ENCODE peak calls at places on chromosomes 12 and 14, in nine cellular contexts. One of them, this sample, is unnamed.
A peak's percentile ranks its signal among the peaks of the same experiment; 100 is the strongest.

GRCh38 chr14:94748667-94749347 is 21.1 kb downstream of the GSC start:
- DNase-seq in activated CD4-positive, alpha-beta T cell treated with anti-CD3 and anti-CD28 coated beads for 48 hours: peak; percentile 48
- DNase-seq in lower leg skin: no peak
- DNase-seq in NCI-H69: peak; percentile 48
- DNase-seq in BE2C: peak; percentile 41
- DNase-seq in H54: no peak
- DNase-seq in GF-D8: no peak
- DNase-seq in EH: peak; percentile 3
- DNase-seq in EL: peak; percentile 15
- DNase-seq in this sample: peak; percentile 33

GRCh38 chr14:74792249-74793039 is 29.3 kb downstream of the YLPM1 start:
- DNase-seq in NCI-H69: no peak
- DNase-seq in EL: peak; percentile 23
- DNase-seq in GF-D8: no peak
- DNase-seq in lower leg skin: no peak
- DNase-seq in BE2C: no peak
- DNase-seq in activated CD4-positive, alpha-beta T cell treated with anti-CD3 and anti-CD28 coated beads for 48 hours: no peak
- DNase-seq in H54: no peak
- DNase-seq in EH: peak; percentile 40
- DNase-seq in this sample: no peak

GRCh38 chr14:91912035-91912434 is 35.5 kb downstream of the FBLN5 start:
- DNase-seq in EL: no peak
- DNase-seq in H54: no peak
- DNase-seq in lower leg skin: no peak
- DNase-seq in activated CD4-positive, alpha-beta T cell treated with anti-CD3 and anti-CD28 coated beads for 48 hours: no peak
- DNase-seq in EH: no peak
- DNase-seq in BE2C: no peak
- DNase-seq in GF-D8: no peak
- DNase-seq in NCI-H69: no peak
- DNase-seq in this sample: no peak

GRCh38 chr14:102690509-102691286 is 86.6 kb upstream of the TRAF3 start:
- DNase-seq in GF-D8: peak; percentile 57
- DNase-seq in EL: no peak
- DNase-seq in activated CD4-positive, alpha-beta T cell treated with anti-CD3 and anti-CD28 coated beads for 48 hours: no peak
- DNase-seq in lower leg skin: no peak
- DNase-seq in H54: no peak
- DNase-seq in EH: no peak
- DNase-seq in NCI-H69: no peak
- DNase-seq in BE2C: no peak
- DNase-seq in this sample: no peak

GRCh38 chr14:100238419-100239199 is at the start of gene YY1:
- DNase-seq in lower leg skin: peak; percentile 98
- DNase-seq in BE2C: peak; percentile 100
- DNase-seq in GF-D8: peak; percentile 77
- DNase-seq in H54: peak; percentile 96
- DNase-seq in EL: peak; percentile 98
- DNase-seq in NCI-H69: peak; percentile 100
- DNase-seq in EH: peak; percentile 98
- DNase-seq in activated CD4-positive, alpha-beta T cell treated with anti-CD3 and anti-CD28 coated beads for 48 hours: peak; percentile 100
- DNase-seq in this sample: peak; percentile 99

GRCh38 chr14:87108726-87109125 is 884.3 kb downstream of the GALC start:
- DNase-seq in H54: no peak
- DNase-seq in lower leg skin: no peak
- DNase-seq in NCI-H69: no peak
- DNase-seq in BE2C: no peak
- DNase-seq in EH: peak; percentile 43
- DNase-seq in EL: peak; percentile 49
- DNase-seq in GF-D8: no peak
- DNase-seq in activated CD4-positive, alpha-beta T cell treated with anti-CD3 and anti-CD28 coated beads for 48 hours: no peak
- DNase-seq in this sample: no peak

GRCh38 chr12:121925361-121925725 is 7.0 kb downstream of the CFAP251 start:
- DNase-seq in lower leg skin: no peak
- DNase-seq in NCI-H69: no peak
- DNase-seq in GF-D8: no peak
- DNase-seq in EL: peak; percentile 73
- DNase-seq in activated CD4-positive, alpha-beta T cell treated with anti-CD3 and anti-CD28 coated beads for 48 hours: no peak
- DNase-seq in H54: no peak
- DNase-seq in BE2C: no peak
- DNase-seq in EH: peak; percentile 88
- DNase-seq in this sample: no peak

GRCh38 chr12:11885261-11886038 is 185.3 kb upstream of the BCL2L14 start:
- DNase-seq in lower leg skin: no peak
- DNase-seq in NCI-H69: peak; percentile 92
- DNase-seq in EL: peak; percentile 85
- DNase-seq in BE2C: no peak
- DNase-seq in activated CD4-positive, alpha-beta T cell treated with anti-CD3 and anti-CD28 coated beads for 48 hours: no peak
- DNase-seq in EH: peak; percentile 90
- DNase-seq in H54: peak; percentile 20
- DNase-seq in GF-D8: no peak
- DNase-seq in this sample: no peak

GRCh38 chr14:77203611-77204456 is 22.2 kb downstream of the TMEM63C start:
- DNase-seq in activated CD4-positive, alpha-beta T cell treated with anti-CD3 and anti-CD28 coated beads for 48 hours: no peak
- DNase-seq in EH: no peak
- DNase-seq in H54: no peak
- DNase-seq in BE2C: peak; percentile 38
- DNase-seq in NCI-H69: peak; percentile 95
- DNase-seq in EL: no peak
- DNase-seq in lower leg skin: no peak
- DNase-seq in GF-D8: no peak
- DNase-seq in this sample: no peak

GRCh38 chr14:90168425-90169105 is 87.8 kb upstream of the PSMC1 start:
- DNase-seq in H54: no peak
- DNase-seq in BE2C: no peak
- DNase-seq in lower leg skin: no peak
- DNase-seq in GF-D8: no peak
- DNase-seq in EL: peak; percentile 68
- DNase-seq in activated CD4-positive, alpha-beta T cell treated with anti-CD3 and anti-CD28 coated beads for 48 hours: no peak
- DNase-seq in NCI-H69: no peak
- DNase-seq in EH: peak; percentile 75
- DNase-seq in this sample: no peak

GRCh38 chr12:103956515-103957027 is 9.1 kb upstream of the TDG start:
- DNase-seq in EL: no peak
- DNase-seq in EH: no peak
- DNase-seq in activated CD4-positive, alpha-beta T cell treated with anti-CD3 and anti-CD28 coated beads for 48 hours: peak; percentile 26
- DNase-seq in GF-D8: no peak
- DNase-seq in H54: peak; percentile 30
- DNase-seq in NCI-H69: no peak
- DNase-seq in lower leg skin: no peak
- DNase-seq in BE2C: no peak
- DNase-seq in this sample: no peak

GRCh38 chr12:6039894-6040601 is 84.4 kb downstream of the VWF start:
- DNase-seq in H54: peak; percentile 76
- DNase-seq in lower leg skin: peak; percentile 55
- DNase-seq in GF-D8: no peak
- DNase-seq in EH: peak; percentile 76
- DNase-seq in EL: peak; percentile 70
- DNase-seq in BE2C: peak; percentile 72
- DNase-seq in NCI-H69: peak; percentile 72
- DNase-seq in activated CD4-positive, alpha-beta T cell treated with anti-CD3 and anti-CD28 coated beads for 48 hours: peak; percentile 64
- DNase-seq in this sample: peak; percentile 58

GRCh38 chr12:32671930-32672785 is 6.9 kb upstream of the DNM1L start:
- DNase-seq in GF-D8: peak; percentile 31
- DNase-seq in EH: peak; percentile 86
- DNase-seq in NCI-H69: peak; percentile 88
- DNase-seq in BE2C: peak; percentile 65
- DNase-seq in EL: peak; percentile 74
- DNase-seq in H54: peak; percentile 21
- DNase-seq in activated CD4-positive, alpha-beta T cell treated with anti-CD3 and anti-CD28 coated beads for 48 hours: no peak
- DNase-seq in lower leg skin: peak; percentile 57
- DNase-seq in this sample: no peak

GRCh38 chr12:27180862-27181261 is 63.2 kb upstream of the STK38L start:
- DNase-seq in GF-D8: no peak
- DNase-seq in lower leg skin: no peak
- DNase-seq in activated CD4-positive, alpha-beta T cell treated with anti-CD3 and anti-CD28 coated beads for 48 hours: no peak
- DNase-seq in H54: no peak
- DNase-seq in BE2C: no peak
- DNase-seq in EL: no peak
- DNase-seq in NCI-H69: no peak
- DNase-seq in EH: peak; percentile 77
- DNase-seq in this sample: no peak

GRCh38 chr12:104219908-104220404 is 4.4 kb downstream of the TXNRD1 start:
- DNase-seq in BE2C: peak; percentile 26
- DNase-seq in activated CD4-positive, alpha-beta T cell treated with anti-CD3 and anti-CD28 coated beads for 48 hours: peak; percentile 78
- DNase-seq in NCI-H69: peak; percentile 97
- DNase-seq in H54: peak; percentile 54
- DNase-seq in EL: peak; percentile 95
- DNase-seq in EH: peak; percentile 96
- DNase-seq in GF-D8: peak; percentile 57
- DNase-seq in lower leg skin: peak; percentile 55
- DNase-seq in this sample: peak; percentile 83

GRCh38 chr12:80936353-80936641 is 1.4 kb downstream of the LIN7A start:
- DNase-seq in GF-D8: no peak
- DNase-seq in H54: no peak
- DNase-seq in EL: no peak
- DNase-seq in activated CD4-positive, alpha-beta T cell treated with anti-CD3 and anti-CD28 coated beads for 48 hours: no peak
- DNase-seq in BE2C: peak; percentile 50
- DNase-seq in lower leg skin: no peak
- DNase-seq in EH: no peak
- DNase-seq in NCI-H69: peak; percentile 92
- DNase-seq in this sample: no peak

GRCh38 chr14:67962215-67962644 is 142.7 kb downstream of the RAD51B start:
- DNase-seq in BE2C: no peak
- DNase-seq in H54: no peak
- DNase-seq in lower leg skin: no peak
- DNase-seq in activated CD4-positive, alpha-beta T cell treated with anti-CD3 and anti-CD28 coated beads for 48 hours: no peak
- DNase-seq in NCI-H69: no peak
- DNase-seq in EL: no peak
- DNase-seq in GF-D8: peak; percentile 58
- DNase-seq in EH: no peak
- DNase-seq in this sample: no peak

This sample was measured in activated CD4-positive, alpha-beta memory T cell treated with anti-CD3 and anti-CD28 coated beads for 36 hours.